ENCODE peak calls at places on chromosomes 3 and 15, in nine cellular contexts. J, V, M, S, H, G, A, E and K are unnamed samples.
A peak's percentile ranks its signal among the peaks of the same experiment; 100 is the strongest.

GRCh38 chr15:59830873-59831272 is 141.8 kb upstream of the BNIP2 start:
- DNase-seq in J (no peak), V (no peak), M (no peak), S (no peak), H (no peak), G (no peak), A (no peak), E (no peak), K (no peak)

GRCh38 chr3:141280690-141281089 is 49.1 kb downstream of the PXYLP1 start:
- DNase-seq in J (no peak), V (no peak), M (no peak), S (no peak), H (no peak), G (no peak), A (no peak), E (no peak), K (no peak)

GRCh38 chr15:101286471-101287114 is 8.5 kb downstream of the SNRPA1 start:
- DNase-seq in J (no peak), V (no peak), M (no peak), S (no peak), H (no peak), G (no peak), A (no peak), E (no peak), K (no peak)

GRCh38 chr3:108345492-108346205 is 49.3 kb downstream of the HHLA2 start:
- DNase-seq in J (no peak), V (no peak), M (no peak), S (no peak), H (no peak), G (no peak), A (no peak), E (peak; percentile 31), K (no peak)

GRCh38 chr3:127674099-127674792 is 1.5 kb downstream of the ABTB1 start:
- DNase-seq in J (peak; percentile 62), V (peak; percentile 33), M (no peak), S (no peak), H (no peak), G (no peak), A (no peak), E (no peak), K (no peak)

GRCh38 chr3:175432338-175433025 is 573.3 kb downstream of the NAALADL2 start:
- DNase-seq in J (no peak), V (no peak), M (no peak), S (no peak), H (no peak), G (peak; percentile 5), A (no peak), E (no peak), K (no peak)

GRCh38 chr15:76346666-76347506 is 10.3 kb downstream of the ISL2 start:
- DNase-seq in J (no peak), V (no peak), M (no peak), S (no peak), H (no peak), G (peak; percentile 29), A (no peak), E (no peak), K (peak; percentile 39)

GRCh38 chr15:78850352-78850751 is 22.3 kb upstream of the MORF4L1 start:
- DNase-seq in J (no peak), V (no peak), M (no peak), S (no peak), H (no peak), G (no peak), A (no peak), E (no peak), K (no peak)

GRCh38 chr15:65385868-65386253 is 8.1 kb upstream of the IGDCC3 start:
- DNase-seq in J (no peak), V (peak; percentile 66), M (no peak), S (no peak), H (no peak), G (no peak), A (no peak), E (no peak), K (no peak)

GRCh38 chr15:87639305-87640011 is 617.1 kb downstream of the NTRK3 start:
- DNase-seq in J (no peak), V (no peak), M (no peak), S (no peak), H (no peak), G (no peak), A (no peak), E (no peak), K (no peak)

GRCh38 chr15:85707519-85708338 is 87.0 kb downstream of the KLHL25 start:
- DNase-seq in J (no peak), V (no peak), M (peak; percentile 51), S (no peak), H (no peak), G (peak; percentile 30), A (no peak), E (peak; percentile 63), K (no peak)

GRCh38 chr3:18237251-18238005 is 187.7 kb downstream of the SATB1 start:
- DNase-seq in J (no peak), V (no peak), M (no peak), S (no peak), H (no peak), G (peak; percentile 40), A (peak; percentile 12), E (no peak), K (no peak)

GRCh38 chr3:196138464-196138863 is 56.6 kb upstream of the TFRC start:
- DNase-seq in J (no peak), V (no peak), M (no peak), S (no peak), H (no peak), G (no peak), A (no peak), E (no peak), K (no peak)

GRCh38 chr3:151477596-151478375 is 16.9 kb upstream of the IGSF10 start:
- DNase-seq in J (no peak), V (no peak), M (no peak), S (no peak), H (no peak), G (no peak), A (no peak), E (no peak), K (no peak)

GRCh38 chr3:99686955-99687612 is 48.7 kb downstream of the COL8A1 start:
- DNase-seq in J (no peak), V (peak; percentile 58), M (peak; percentile 49), S (no peak), H (peak; percentile 40), G (no peak), A (peak; percentile 24), E (peak; percentile 45), K (peak; percentile 50)

GRCh38 chr3:111621535-111621934 is 26.4 kb upstream of the ZBED2 start:
- DNase-seq in J (no peak), V (no peak), M (no peak), S (no peak), H (no peak), G (no peak), A (no peak), E (peak; percentile 41), K (no peak)

GRCh38 chr3:197154-197855 is 742 bp downstream of the CHL1 start:
- DNase-seq in J (peak; percentile 31), V (peak; percentile 48), M (no peak), S (no peak), H (no peak), G (peak; percentile 8), A (peak; percentile 18), E (no peak), K (no peak)